ENCODE peak calls at places on chromosomes 12 and 14, in seven cellular contexts. N, S, I, C, Z, B and P are unnamed samples.
A peak's percentile ranks its signal among the peaks of the same experiment; 100 is the strongest.

GRCh38 chr12:82082476-82082875 is 275.7 kb downstream of the CCDC59 start:
- DNase-seq in N (no peak), S (no peak), I (no peak), C (no peak), Z (no peak), B (no peak), P (no peak)

GRCh38 chr14:61343471-61343870 is 22.1 kb downstream of the PRKCH start:
- DNase-seq in N (no peak), S (no peak), I (no peak), C (no peak), Z (no peak), B (no peak), P (no peak)

GRCh38 chr12:107468976-107469375 is 216.6 kb upstream of the PWP1 start:
- DNase-seq in N (no peak), S (no peak), I (no peak), C (no peak), Z (no peak), B (no peak), P (no peak)

GRCh38 chr14:77097006-77097688 is 911 bp upstream of the CIPC start:
- DNase-seq in N (no peak), S (no peak), I (no peak), C (no peak), Z (no peak), B (no peak), P (no peak)

GRCh38 chr14:104282332-104283196 is 144.2 kb downstream of the KIF26A start:
- DNase-seq in N (no peak), S (no peak), I (peak; percentile 11), C (no peak), Z (no peak), B (no peak), P (peak; percentile 53)

GRCh38 chr12:32560520-32560919 is 118.6 kb upstream of the DNM1L start:
- DNase-seq in N (no peak), S (no peak), I (no peak), C (no peak), Z (no peak), B (no peak), P (no peak)

GRCh38 chr14:26729851-26730250 is 132.0 kb upstream of the NOVA1 start:
- DNase-seq in N (peak; percentile 62), S (no peak), I (no peak), C (no peak), Z (no peak), B (no peak), P (no peak)

GRCh38 chr12:34403706-34404376 is 381.5 kb downstream of the ALG10 start:
- DNase-seq in N (peak; percentile 0), S (no peak), I (peak; percentile 6), C (peak; percentile 7), Z (no peak), B (peak; percentile 1), P (peak; percentile 1)

GRCh38 chr14:95208598-95208997 is 51.3 kb upstream of the DICER1 start:
- DNase-seq in N (no peak), S (no peak), I (no peak), C (no peak), Z (no peak), B (no peak), P (no peak)

GRCh38 chr12:57765003-57765697 is 1.7 kb downstream of the CYP27B1 start:
- DNase-seq in N (peak; percentile 39), S (no peak), I (peak; percentile 67), C (peak; percentile 91), Z (peak; percentile 20), B (no peak), P (peak; percentile 50)